ENCODE peak calls at places on chromosomes 13 and 19, in four cellular contexts. K, G, I and N are unnamed samples.
A peak's percentile ranks its signal among the peaks of the same experiment; 100 is the strongest.

GRCh38 chr13:100946588-100946987 is 272.0 kb upstream of the TMTC4 start:
- DNase-seq in K (no peak), G (no peak), I (no peak), N (no peak)

GRCh38 chr13:26221399-26221720 is 754 bp downstream of the RNF6 start:
- DNase-seq in K (no peak), G (no peak), I (no peak), N (no peak)

GRCh38 chr13:74306496-74306895 is 172.3 kb upstream of the KLF12 start:
- DNase-seq in K (peak; percentile 35), G (no peak), I (peak; percentile 15), N (no peak)

GRCh38 chr13:33347866-33348265 is 62.3 kb upstream of the STARD13 start:
- DNase-seq in K (no peak), G (no peak), I (no peak), N (no peak)

GRCh38 chr19:36460046-36460445 is 29.3 kb downstream of the ZNF566 start:
- DNase-seq in K (no peak), G (no peak), I (peak; percentile 38), N (no peak)

GRCh38 chr13:110455941-110456340 is 105.6 kb downstream of the RAB20 start:
- DNase-seq in K (peak; percentile 84), G (peak; percentile 91), I (peak; percentile 56), N (no peak)

GRCh38 chr19:38082256-38083118 is 141.5 kb downstream of the DPF1 start:
- DNase-seq in K (no peak), G (peak; percentile 75), I (no peak), N (no peak)

GRCh38 chr13:47178090-47178950 is 281.5 kb upstream of the HTR2A start:
- DNase-seq in K (no peak), G (no peak), I (no peak), N (no peak)

GRCh38 chr13:65660696-65661095 is 1569.4 kb downstream of the PCDH9 start:
- DNase-seq in K (no peak), G (no peak), I (no peak), N (no peak)

GRCh38 chr13:27043013-27043412 is 128.6 kb downstream of the USP12 start:
- DNase-seq in K (no peak), G (no peak), I (peak; percentile 97), N (no peak)

GRCh38 chr13:33150146-33150545 is 133.9 kb downstream of the KL start:
- DNase-seq in K (no peak), G (no peak), I (no peak), N (no peak)

GRCh38 chr19:52492201-52492960 is 35.1 kb upstream of the ZNF808 start:
- DNase-seq in K (no peak), G (peak; percentile 77), I (no peak), N (no peak)

GRCh38 chr19:2578911-2579677 is 103.2 kb downstream of the GADD45B start:
- DNase-seq in K (no peak), G (peak; percentile 96), I (peak; percentile 89), N (peak; percentile 62)

GRCh38 chr13:50357586-50358118 is 342.4 kb downstream of the KCNRG start:
- DNase-seq in K (no peak), G (no peak), I (peak; percentile 50), N (no peak)

GRCh38 chr19:8148410-8149231 is 771 bp downstream of the FBN3 start:
- DNase-seq in K (no peak), G (no peak), I (no peak), N (no peak)

GRCh38 chr13:110433014-110433413 is 125.9 kb downstream of the COL4A2 start:
- DNase-seq in K (no peak), G (peak; percentile 78), I (no peak), N (no peak)

GRCh38 chr19:52691215-52691610 is 43.6 kb downstream of the ZNF611 start:
- DNase-seq in K (no peak), G (no peak), I (no peak), N (no peak)

GRCh38 chr13:29498426-29499040 is 97.0 kb downstream of the SLC7A1 start:
- DNase-seq in K (no peak), G (no peak), I (no peak), N (no peak)

GRCh38 chr13:73677041-73677589 is 457.1 kb downstream of the KLF12 start:
- DNase-seq in K (no peak), G (no peak), I (peak; percentile 7), N (no peak)

GRCh38 chr13:86409466-86410241 is 610.4 kb upstream of the SLITRK6 start:
- DNase-seq in K (no peak), G (peak; percentile 31), I (no peak), N (no peak)

GRCh38 chr19:1279782-1280341 is 4.5 kb downstream of the FAM174C start:
- DNase-seq in K (peak; percentile 84), G (peak; percentile 94), I (peak; percentile 74), N (peak; percentile 80)

GRCh38 chr19:18020212-18021067 is 12.5 kb downstream of the ARRDC2 start:
- DNase-seq in K (no peak), G (peak; percentile 90), I (no peak), N (no peak)

GRCh38 chr19:54439174-54439851 is 9.7 kb upstream of the LENG8 start:
- DNase-seq in K (no peak), G (no peak), I (no peak), N (no peak)

GRCh38 chr19:4456566-4456842 is 1.1 kb downstream of the UBXN6 start:
- DNase-seq in K (no peak), G (no peak), I (peak; percentile 47), N (no peak)

GRCh38 chr13:31094331-31095015 is 67.2 kb downstream of the HSPH1 start:
- DNase-seq in K (no peak), G (no peak), I (no peak), N (no peak)

GRCh38 chr19:34402074-34402600 is 2.1 kb upstream of the PDCD2L start:
- DNase-seq in K (no peak), G (no peak), I (no peak), N (no peak)

GRCh38 chr13:51849145-51850101 is 4.4 kb upstream of the TMEM272 start:
- DNase-seq in K (no peak), G (no peak), I (no peak), N (no peak)

GRCh38 chr13:71864981-71865857 is 1.8 kb downstream of the DACH1 start:
- DNase-seq in K (no peak), G (peak; percentile 86), I (no peak), N (no peak)

GRCh38 chr13:43786766-43787517 is at the start of gene ENOX1:
- DNase-seq in K (peak; percentile 44), G (peak; percentile 81), I (peak; percentile 57), N (no peak)
- TF ChIP-seq CTCF in K (no peak), G (no peak), I (peak; percentile 62), N (no peak)

DNA sequence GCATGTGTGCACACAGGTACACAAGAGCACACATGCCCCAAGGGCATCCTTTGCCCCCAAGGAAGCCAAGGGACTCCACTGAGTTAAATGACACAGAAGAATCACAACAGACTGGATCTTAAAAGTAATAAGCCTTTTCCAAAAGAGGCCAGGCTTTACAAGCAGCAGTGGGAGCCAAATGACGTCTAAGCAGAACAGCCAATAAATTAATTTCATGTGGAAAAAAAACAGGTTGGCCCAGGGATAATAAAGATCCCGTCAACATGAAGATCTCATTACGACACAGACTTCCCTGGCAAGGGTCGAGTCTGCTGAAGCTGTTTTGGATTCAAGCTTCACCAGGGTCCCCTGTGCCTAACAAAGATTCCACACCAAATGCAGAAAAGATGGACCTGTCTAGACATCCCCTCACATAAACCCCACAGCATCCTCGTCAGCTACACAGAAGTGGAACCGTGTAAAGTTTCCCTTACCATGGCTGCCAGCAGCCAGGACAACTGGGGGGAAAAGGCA is 215.1 kb upstream of the ZNF507 start:
- DNase-seq in K (no peak), G (no peak), I (no peak), N (no peak)
- TF ChIP-seq CTCF in K (no peak), G (no peak), I (no peak), N (no peak)

GRCh38 chr13:23777571-23777870 is 111.7 kb downstream of the MIPEP start:
- DNase-seq in K (no peak), G (no peak), I (no peak), N (no peak)

GRCh38 chr13:23776698-23777570 is 112.3 kb downstream of the MIPEP start:
- DNase-seq in K (no peak), G (no peak), I (no peak), N (no peak)

GRCh38 chr13:23772717-23773116 is 116.5 kb downstream of the MIPEP start:
- DNase-seq in K (no peak), G (no peak), I (no peak), N (no peak)

GRCh38 chr13:23778879-23779278 is 110.3 kb downstream of the MIPEP start:
- DNase-seq in K (no peak), G (no peak), I (peak; percentile 45), N (no peak)

DNA sequence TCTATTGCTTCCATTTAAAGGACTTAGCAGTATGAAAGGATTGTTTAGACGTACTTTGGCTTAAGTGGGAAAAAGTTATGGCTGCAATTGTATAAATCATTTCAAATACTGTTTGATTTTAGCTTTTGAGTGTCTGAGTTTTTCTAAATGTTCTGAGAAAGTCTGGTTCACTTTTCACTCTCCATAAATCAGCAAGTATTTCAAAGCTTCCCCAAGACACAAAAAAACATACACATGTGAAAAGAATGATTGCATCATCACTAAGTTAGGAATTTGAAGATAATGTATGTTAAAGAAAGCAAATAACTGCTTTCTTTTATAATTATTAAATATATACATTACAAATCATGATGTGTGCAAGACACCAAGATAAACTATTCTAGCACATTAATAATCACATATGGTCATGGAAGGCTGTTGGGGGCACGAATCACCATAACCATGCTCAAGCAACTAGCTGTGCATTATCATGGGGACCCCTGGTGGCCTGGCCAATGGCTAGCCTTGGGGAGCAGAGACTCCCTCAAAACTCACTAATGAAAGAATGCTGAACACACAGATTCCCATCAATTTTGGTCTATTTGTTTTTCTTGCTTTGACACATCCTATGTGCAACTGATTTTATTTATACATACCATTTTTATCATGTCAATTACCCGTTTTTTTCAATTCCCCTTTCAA is 111.1 kb downstream of the MIPEP start:
- DNase-seq in K (no peak), G (no peak), I (no peak), N (no peak)
- TF ChIP-seq CTCF in K (no peak), G (no peak), I (peak; percentile 56), N (no peak)

GRCh38 chr19:50255115-50255514 is 51.7 kb downstream of the MYH14 start:
- DNase-seq in K (no peak), G (peak; percentile 34), I (no peak), N (no peak)
- TF ChIP-seq CTCF in K (peak; percentile 24), G (no peak), I (peak; percentile 34), N (no peak)

DNA sequence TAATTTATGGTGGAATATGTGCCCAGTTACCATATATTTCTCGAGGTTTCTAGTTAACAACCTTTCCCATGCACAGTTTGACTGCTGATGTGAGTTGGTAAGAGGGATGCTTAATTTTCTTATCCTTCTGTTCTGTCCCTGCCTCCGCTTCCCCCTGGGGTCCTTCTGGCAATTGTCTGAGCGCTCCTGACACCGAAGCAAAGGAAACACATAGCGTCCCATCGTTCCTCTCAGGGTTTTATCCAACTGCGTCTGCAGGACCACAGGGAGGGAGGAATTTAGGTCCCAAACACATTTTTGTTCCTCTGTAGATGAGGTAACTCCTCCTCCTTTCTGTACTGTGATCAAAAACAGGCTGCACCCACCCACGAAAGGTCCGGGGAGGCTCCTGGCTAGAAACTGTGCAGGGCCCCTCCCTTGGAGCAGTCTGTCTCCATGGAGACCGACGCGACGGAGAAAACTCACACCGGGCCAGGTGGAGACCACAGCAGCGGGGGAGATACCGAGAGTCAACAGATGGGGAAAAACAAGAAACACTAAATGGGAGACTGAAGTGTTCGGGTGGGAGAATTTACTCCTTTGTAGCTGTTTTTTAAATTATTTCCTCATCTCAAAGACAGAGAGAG is 191.9 kb upstream of the NBEA start:
- DNase-seq in K (no peak), G (no peak), I (no peak), N (no peak)
- TF ChIP-seq CTCF in K (no peak), G (no peak), I (no peak), N (no peak)